ENCODE peak calls at places on chromosomes 3 and 15, in five cellular contexts. One of them, this sample, is unnamed.

GRCh38 chr3:42052132-42052866 is 38.9 kb upstream of the TRAK1 start:
- DNase-seq in osteocyte: no peak
- DNase-seq in choroid plexus epithelial cell: peak
- DNase-seq in AG08396: peak
- DNase-seq in A549: no peak
- DNase-seq in this sample: no peak

GRCh38 chr3:169966951-169967915 is 626 bp downstream of the SEC62 start:
- DNase-seq in A549: peak
- DNase-seq in AG08396: peak
- DNase-seq in osteocyte: peak
- DNase-seq in choroid plexus epithelial cell: peak
- DNase-seq in this sample: peak

GRCh38 chr3:195385526-195385925 is 57.3 kb downstream of the ACAP2 start:
- DNase-seq in A549: no peak
- DNase-seq in AG08396: no peak
- DNase-seq in choroid plexus epithelial cell: peak
- DNase-seq in osteocyte: no peak
- DNase-seq in this sample: no peak

GRCh38 chr3:11764931-11765363 is 81.7 kb downstream of the TAMM41 start:
- DNase-seq in choroid plexus epithelial cell: peak
- DNase-seq in AG08396: peak
- DNase-seq in A549: no peak
- DNase-seq in osteocyte: no peak
- DNase-seq in this sample: peak

GRCh38 chr3:15427981-15428380 is 583 bp downstream of the EAF1 start:
- DNase-seq in AG08396: no peak
- DNase-seq in choroid plexus epithelial cell: no peak
- DNase-seq in osteocyte: no peak
- DNase-seq in A549: no peak
- DNase-seq in this sample: no peak

GRCh38 chr3:30227571-30228301 is 378.7 kb upstream of the TGFBR2 start:
- DNase-seq in choroid plexus epithelial cell: peak
- DNase-seq in A549: peak
- DNase-seq in osteocyte: no peak
- DNase-seq in AG08396: peak
- DNase-seq in this sample: no peak

GRCh38 chr15:85879334-85880163 is 84.8 kb upstream of the KLHL25 start:
- DNase-seq in A549: no peak
- DNase-seq in AG08396: no peak
- DNase-seq in choroid plexus epithelial cell: peak
- DNase-seq in osteocyte: no peak
- DNase-seq in this sample: no peak

GRCh38 chr3:101701696-101702634 is 15.4 kb upstream of the RPL24 start:
- DNase-seq in AG08396: no peak
- DNase-seq in choroid plexus epithelial cell: no peak
- DNase-seq in A549: no peak
- DNase-seq in osteocyte: no peak
- DNase-seq in this sample: no peak

GRCh38 chr15:51382787-51383186 is 41.3 kb downstream of the GLDN start:
- DNase-seq in A549: peak
- DNase-seq in choroid plexus epithelial cell: peak
- DNase-seq in osteocyte: no peak
- DNase-seq in AG08396: peak
- DNase-seq in this sample: no peak

GRCh38 chr15:49468440-49468839 is 45.4 kb downstream of the FGF7 start:
- DNase-seq in AG08396: peak
- DNase-seq in choroid plexus epithelial cell: peak
- DNase-seq in A549: no peak
- DNase-seq in osteocyte: no peak
- DNase-seq in this sample: no peak

This sample was measured in T1000.